ENCODE peak calls at places on chromosomes 2 and 18, in ten cellular contexts. E is MM.1S, F is tibial artery, G is WTC11, J is B cell, X is heart right ventricle, Z is choroid plexus epithelial cell, H is testis, U is nephron progenitor cell, T is foreskin fibroblast. A is an unnamed sample.

GRCh38 chr2:37085731-37086147 is 1.4 kb downstream of the GPATCH11 start:
- DNase-seq in E (no peak), F (no peak), G (no peak), J (no peak), X (no peak), Z (peak), H (no peak), U (no peak), T (peak), A (no peak)

GRCh38 chr2:20365249-20365817 is 14.7 kb upstream of the PUM2 start:
- DNase-seq in E (peak), F (no peak), G (no peak), J (no peak), X (no peak), Z (peak), H (no peak), U (no peak), T (peak), A (peak)

GRCh38 chr2:188382107-188382506 is 90.4 kb downstream of the GULP1 start:
- DNase-seq in E (no peak), F (no peak), G (no peak), J (no peak), X (no peak), Z (peak), H (no peak), U (no peak), T (peak), A (no peak)

GRCh38 chr2:21676676-21677075 is 552.9 kb downstream of the TDRD15 start:
- DNase-seq in E (no peak), F (no peak), G (no peak), J (no peak), X (no peak), Z (peak), H (no peak), U (no peak), T (peak), A (no peak)

GRCh38 chr2:231429152-231429551 is 33.6 kb downstream of the B3GNT7 start:
- DNase-seq in E (no peak), F (no peak), G (no peak), J (no peak), X (no peak), Z (no peak), H (no peak), U (no peak), T (no peak), A (no peak)

GRCh38 chr2:112465373-112465772 is 16.6 kb upstream of the TTL start:
- DNase-seq in E (no peak), F (no peak), G (no peak), J (no peak), X (no peak), Z (peak), H (no peak), U (no peak), T (peak), A (no peak)

GRCh38 chr2:201643216-201643651 is at the start of gene TMEM237:
- DNase-seq in E (peak), F (peak), G (peak), J (peak), X (peak), Z (peak), H (peak), U (peak), T (peak), A (peak)

GRCh38 chr2:160432633-160433032 is 61.0 kb downstream of the RBMS1 start:
- DNase-seq in E (no peak), F (no peak), G (no peak), J (no peak), X (no peak), Z (no peak), H (no peak), U (no peak), T (peak), A (no peak)

GRCh38 chr18:43847164-43848091 is 570.1 kb upstream of the SYT4 start:
- DNase-seq in E (no peak), F (no peak), G (no peak), J (no peak), X (no peak), Z (peak), H (no peak), U (no peak), T (peak), A (no peak)

GRCh38 chr18:79738565-79739439 is 58.9 kb upstream of the KCNG2 start:
- DNase-seq in E (no peak), F (peak), G (no peak), J (no peak), X (no peak), Z (peak), H (no peak), U (no peak), T (no peak), A (no peak)

GRCh38 chr2:97742381-97742847 is 29.0 kb downstream of the ZAP70 start:
- DNase-seq in E (no peak), F (no peak), G (no peak), J (no peak), X (no peak), Z (peak), H (no peak), U (no peak), T (peak), A (no peak)

GRCh38 chr2:31420936-31421335 is 6.4 kb upstream of the XDH start:
- DNase-seq in E (no peak), F (no peak), G (no peak), J (no peak), X (no peak), Z (peak), H (no peak), U (no peak), T (peak), A (no peak)

GRCh38 chr2:43376523-43377198 is 150.3 kb upstream of the ZFP36L2 start:
- DNase-seq in E (no peak), F (no peak), G (no peak), J (no peak), X (no peak), Z (no peak), H (no peak), U (no peak), T (no peak), A (no peak)

GRCh38 chr2:96111823-96112500 is 4.4 kb downstream of the ADRA2B start:
- DNase-seq in E (no peak), F (peak), G (peak), J (no peak), X (no peak), Z (no peak), H (no peak), U (no peak), T (no peak), A (no peak)

GRCh38 chr2:234427081-234428058 is 69.5 kb downstream of the ARL4C start:
- DNase-seq in E (no peak), F (no peak), G (peak), J (no peak), X (no peak), Z (peak), H (no peak), U (no peak), T (peak), A (no peak)

GRCh38 chr2:11131166-11131920 is 23.9 kb upstream of the SLC66A3 start:
- DNase-seq in E (no peak), F (no peak), G (no peak), J (no peak), X (no peak), Z (no peak), H (no peak), U (no peak), T (no peak), A (no peak)

GRCh38 chr2:233082934-233083755 is 23.0 kb downstream of the INPP5D start:
- DNase-seq in E (no peak), F (peak), G (no peak), J (no peak), X (no peak), Z (no peak), H (peak), U (no peak), T (no peak), A (no peak)

GRCh38 chr2:181224866-181225265 is 232.3 kb upstream of the ITGA4 start:
- DNase-seq in E (no peak), F (no peak), G (no peak), J (no peak), X (no peak), Z (no peak), H (no peak), U (no peak), T (no peak), A (no peak)

GRCh38 chr2:31032475-31032874 is 105.8 kb downstream of the GALNT14 start:
- DNase-seq in E (no peak), F (no peak), G (no peak), J (no peak), X (no peak), Z (no peak), H (no peak), U (no peak), T (peak), A (no peak)

GRCh38 chr2:47373747-47374146 is 29.2 kb upstream of the MSH2 start:
- DNase-seq in E (no peak), F (no peak), G (peak), J (no peak), X (no peak), Z (no peak), H (peak), U (no peak), T (no peak), A (no peak)

GRCh38 chr2:54366487-54367280 is 89.4 kb upstream of the SPTBN1 start:
- DNase-seq in E (no peak), F (no peak), G (no peak), J (no peak), X (no peak), Z (no peak), H (no peak), U (no peak), T (peak), A (no peak)

GRCh38 chr2:24816884-24817283 is 23.7 kb downstream of the CENPO start:
- DNase-seq in E (no peak), F (no peak), G (no peak), J (no peak), X (no peak), Z (peak), H (no peak), U (no peak), T (peak), A (no peak)

GRCh38 chr2:191999101-191999836 is 152.4 kb upstream of the CAVIN2 start:
- DNase-seq in E (no peak), F (no peak), G (no peak), J (no peak), X (no peak), Z (no peak), H (no peak), U (no peak), T (peak), A (no peak)

GRCh38 chr2:136844546-136844945 is 79.2 kb downstream of the THSD7B start:
- DNase-seq in E (peak), F (no peak), G (no peak), J (no peak), X (no peak), Z (no peak), H (no peak), U (no peak), T (no peak), A (no peak)

GRCh38 chr2:13542642-13543041 is 825.9 kb downstream of the TRIB2 start:
- DNase-seq in E (peak), F (no peak), G (no peak), J (no peak), X (no peak), Z (no peak), H (no peak), U (no peak), T (no peak), A (no peak)

GRCh38 chr2:175003875-175004729 is 1.1 kb downstream of the CHN1 start:
- DNase-seq in E (no peak), F (no peak), G (peak), J (no peak), X (no peak), Z (peak), H (peak), U (no peak), T (peak), A (no peak)

GRCh38 chr2:161946489-161947107 is 127.4 kb downstream of the DPP4 start:
- DNase-seq in E (peak), F (no peak), G (no peak), J (no peak), X (no peak), Z (peak), H (no peak), U (peak), T (peak), A (no peak)

GRCh38 chr2:241905716-241906376 is 36.3 kb downstream of the RTP5 start:
- DNase-seq in E (no peak), F (no peak), G (no peak), J (no peak), X (no peak), Z (no peak), H (no peak), U (no peak), T (no peak), A (no peak)

GRCh38 chr18:10702196-10702595 is 176.4 kb downstream of the NAPG start:
- DNase-seq in E (no peak), F (no peak), G (no peak), J (no peak), X (no peak), Z (no peak), H (no peak), U (no peak), T (no peak), A (no peak)

GRCh38 chr2:66379473-66379872 is 55.5 kb upstream of the MEIS1 start:
- DNase-seq in E (no peak), F (no peak), G (no peak), J (no peak), X (no peak), Z (no peak), H (no peak), U (no peak), T (no peak), A (no peak)

GRCh38 chr18:5057348-5058012 is 139.6 kb downstream of the AKAIN1 start:
- DNase-seq in E (peak), F (peak), G (peak), J (peak), X (peak), Z (peak), H (peak), U (peak), T (peak), A (peak)

GRCh38 chr2:66515743-66516142 is 80.8 kb downstream of the MEIS1 start:
- DNase-seq in E (no peak), F (no peak), G (no peak), J (no peak), X (no peak), Z (peak), H (no peak), U (no peak), T (peak), A (no peak)

GRCh38 chr18:41744664-41745063 is 210.4 kb upstream of the PIK3C3 start:
- DNase-seq in E (no peak), F (no peak), G (no peak), J (no peak), X (no peak), Z (no peak), H (no peak), U (no peak), T (peak), A (no peak)

GRCh38 chr18:26656401-26656943 is 108.1 kb upstream of the KCTD1 start:
- DNase-seq in E (no peak), F (no peak), G (peak), J (no peak), X (no peak), Z (no peak), H (no peak), U (no peak), T (no peak), A (no peak)

DNA sequence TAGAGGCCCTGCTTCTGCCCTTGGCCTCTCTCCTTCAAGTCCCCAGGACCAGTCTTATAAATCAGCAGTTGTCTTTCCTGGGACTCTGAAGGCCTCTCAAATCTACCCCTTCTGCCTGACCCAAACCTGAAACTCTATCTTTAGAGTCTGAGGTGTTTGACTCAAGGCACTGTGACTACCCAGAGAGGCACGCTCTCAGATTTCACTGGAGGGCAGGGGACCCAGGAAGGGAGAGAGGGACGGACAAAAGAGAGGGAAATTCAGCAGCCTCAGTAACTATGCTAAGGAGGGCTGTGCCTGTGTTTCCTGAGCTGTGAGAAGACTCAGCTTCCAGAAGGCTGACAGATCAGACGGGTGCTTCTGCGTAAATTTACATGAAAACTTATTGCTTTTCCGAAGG is 217.8 kb downstream of the HAUS1 start:
- DNase-seq in E (no peak), F (no peak), G (no peak), J (no peak), X (no peak), Z (no peak), H (no peak), U (peak), T (no peak), A (no peak)
- TF ChIP-seq CTCF in E (no peak), F (no peak), G (no peak), J (no peak), X (no peak), Z (no peak), H (no peak), U (no peak), T (no peak), A (no peak)

GRCh38 chr2:70046534-70046933 is 40.7 kb upstream of the PCBP1 start:
- DNase-seq in E (no peak), F (no peak), G (no peak), J (no peak), X (no peak), Z (no peak), H (no peak), U (no peak), T (no peak), A (no peak)
- TF ChIP-seq CTCF in E (no peak), F (no peak), G (no peak), J (no peak), X (no peak), Z (no peak), H (no peak), U (no peak), T (no peak), A (no peak)

GRCh38 chr18:3902676-3903075 is 452.7 kb downstream of the TGIF1 start:
- DNase-seq in E (no peak), F (no peak), G (no peak), J (no peak), X (no peak), Z (peak), H (no peak), U (no peak), T (peak), A (no peak)
- TF ChIP-seq CTCF in E (no peak), F (no peak), G (no peak), J (no peak), X (no peak), Z (peak), H (no peak), U (no peak), T (no peak), A (no peak)

GRCh38 chr2:208101716-208102631 is 22.4 kb downstream of the CRYGD start:
- DNase-seq in E (no peak), F (no peak), G (no peak), J (no peak), X (no peak), Z (peak), H (no peak), U (no peak), T (peak), A (no peak)
- TF ChIP-seq CTCF in E (peak), F (no peak), G (no peak), J (no peak), X (no peak), Z (peak), H (no peak), U (peak), T (no peak), A (no peak)

A was measured in GM20000.